ENCODE peak calls at places on chromosomes 16 and 17, in nine cellular contexts. H is activated CD4-positive, alpha-beta T cell treated with anti-CD3 and anti-CD28 coated beads, Interleukin-2, amount 50 U/mL, for 4 hours; W is EL; Z is cardiac fibroblast; D is fibroblast of the conjunctiva; G is NCI-H774; R is GM04504; N is NCI-H1417; V is activated T-helper 1 cell treated with anti-CD3 and anti-CD28 coated beads, Interleukin-12 subunit alpha, Interleukin-12 subunit beta, Interleukin-2, Interleukin-4 antibody, amounts not matched to agents 30 ng/mL and 10 ng/mL and 1 ng/mL, durations not matched to agents 14 hours and 24 hours and 36 hours. U is an unnamed sample.

GRCh38 chr17:67959510-67959909 is 36.8 kb downstream of the C17orf58 start:
- DNase-seq in H (no peak), W (no peak), Z (no peak), D (no peak), G (no peak), R (no peak), N (no peak), V (no peak), U (no peak)

GRCh38 chr17:30290696-30291570 is 811 bp downstream of the BLMH start:
- DNase-seq in H (no peak), W (peak; percentile 46), Z (peak; percentile 39), D (no peak), G (peak; percentile 23), R (no peak), N (peak; percentile 25), V (peak; percentile 26), U (peak; percentile 23)

GRCh38 chr17:34361478-34362061 is 1.5 kb downstream of the CCL1 start:
- DNase-seq in H (peak; percentile 32), W (peak; percentile 86), Z (peak; percentile 94), D (peak; percentile 87), G (peak; percentile 82), R (peak; percentile 54), N (peak; percentile 98), V (peak; percentile 79), U (peak; percentile 72)

GRCh38 chr16:68003031-68003430 is 3.7 kb upstream of the DPEP2 start:
- DNase-seq in H (no peak), W (no peak), Z (no peak), D (no peak), G (no peak), R (no peak), N (no peak), V (no peak), U (no peak)

GRCh38 chr16:11112723-11113348 is 143.2 kb downstream of the SOCS1 start:
- DNase-seq in H (no peak), W (no peak), Z (no peak), D (no peak), G (no peak), R (no peak), N (peak; percentile 75), V (no peak), U (no peak)

GRCh38 chr16:30949655-30950515 is 1.0 kb downstream of the ORAI3 start:
- DNase-seq in H (no peak), W (peak; percentile 88), Z (peak; percentile 90), D (peak; percentile 85), G (no peak), R (peak; percentile 75), N (no peak), V (peak; percentile 40), U (peak; percentile 59)

GRCh38 chr17:82440991-82441627 is 9.4 kb downstream of the CYBC1 start:
- DNase-seq in H (no peak), W (no peak), Z (peak; percentile 26), D (no peak), G (peak; percentile 77), R (no peak), N (peak; percentile 71), V (no peak), U (no peak)

GRCh38 chr17:64174686-64175456 is 44.9 kb upstream of the ERN1 start:
- DNase-seq in H (no peak), W (peak; percentile 80), Z (peak; percentile 56), D (peak; percentile 37), G (no peak), R (no peak), N (no peak), V (no peak), U (no peak)

GRCh38 chr16:89365044-89365467 is 125.3 kb downstream of the ANKRD11 start:
- DNase-seq in H (no peak), W (peak; percentile 83), Z (no peak), D (no peak), G (no peak), R (peak; percentile 53), N (no peak), V (no peak), U (no peak)

GRCh38 chr16:57875347-57875746 is 73.1 kb upstream of the KIFC3 start:
- DNase-seq in H (no peak), W (no peak), Z (no peak), D (no peak), G (no peak), R (no peak), N (no peak), V (no peak), U (no peak)

GRCh38 chr16:57277586-57277985 is 6.9 kb downstream of the PLLP start:
- DNase-seq in H (peak; percentile 61), W (peak; percentile 86), Z (peak; percentile 46), D (no peak), G (no peak), R (peak; percentile 24), N (peak; percentile 8), V (peak; percentile 49), U (peak; percentile 63)

GRCh38 chr17:673200-673681 is 41.4 kb downstream of the VPS53 start:
- DNase-seq in H (no peak), W (no peak), Z (no peak), D (no peak), G (no peak), R (no peak), N (no peak), V (no peak), U (no peak)

GRCh38 chr16:85490407-85490806 is 122.7 kb upstream of the GSE1 start:
- DNase-seq in H (no peak), W (no peak), Z (no peak), D (no peak), G (no peak), R (no peak), N (no peak), V (no peak), U (no peak)

GRCh38 chr16:54720259-54720658 is 210.4 kb upstream of the IRX5 start:
- DNase-seq in H (no peak), W (no peak), Z (no peak), D (no peak), G (no peak), R (no peak), N (no peak), V (no peak), U (no peak)

GRCh38 chr16:84638195-84638806 is 10.0 kb upstream of the KLHL36 start:
- DNase-seq in H (no peak), W (no peak), Z (no peak), D (no peak), G (no peak), R (no peak), N (no peak), V (no peak), U (no peak)

GRCh38 chr17:45013021-45013997 is 38.1 kb downstream of the DCAKD start:
- DNase-seq in H (no peak), W (no peak), Z (peak; percentile 54), D (no peak), G (no peak), R (no peak), N (peak; percentile 58), V (no peak), U (no peak)

GRCh38 chr17:72118588-72119279 is 2.1 kb upstream of the SOX9 start:
- DNase-seq in H (no peak), W (peak; percentile 88), Z (peak; percentile 91), D (peak; percentile 69), G (peak; percentile 65), R (peak; percentile 51), N (peak; percentile 69), V (no peak), U (no peak)

GRCh38 chr17:80431246-80432195 is 16.6 kb downstream of the ENDOV start:
- DNase-seq in H (no peak), W (no peak), Z (no peak), D (no peak), G (no peak), R (no peak), N (no peak), V (no peak), U (no peak)